ENCODE peak calls at places on chromosomes 7 and 10, in seven cellular contexts. F, M, I, V, B, A and Q are unnamed samples.

GRCh38 chr10:128062331-128062730 is 63.9 kb downstream of the MKI67 start:
- DNase-seq in F (no peak), V (no peak), I (no peak), B (no peak), A (no peak), M (no peak), Q (peak; percentile 51)

GRCh38 chr7:139153832-139154231 is 44.3 kb upstream of the ZC3HAV1 start:
- DNase-seq in B (no peak), I (no peak), F (peak; percentile 73), V (peak; percentile 37), M (no peak), A (no peak), Q (no peak)

GRCh38 chr7:152341039-152341913 is 94.5 kb downstream of the KMT2C start:
- DNase-seq in V (peak; percentile 70), F (peak; percentile 66), I (no peak), B (no peak), M (peak; percentile 53), A (no peak), Q (no peak)

GRCh38 chr7:129522971-129523340 is 20.6 kb downstream of the SMKR1 start:
- DNase-seq in I (no peak), F (no peak), M (no peak), V (no peak), A (no peak), B (no peak), Q (no peak)

GRCh38 chr7:55966851-55967250 is 2.5 kb downstream of the NIPSNAP2 start:
- DNase-seq in A (no peak), I (no peak), B (no peak), V (no peak), M (peak; percentile 59), F (no peak), Q (no peak)

GRCh38 chr7:2660359-2661095 is 27.5 kb upstream of the AMZ1 start:
- DNase-seq in V (no peak), B (no peak), A (no peak), F (no peak), M (no peak), I (no peak), Q (no peak)

GRCh38 chr7:47452715-47453092 is 129.2 kb downstream of the TNS3 start:
- DNase-seq in M (no peak), I (no peak), V (no peak), B (no peak), A (no peak), F (no peak), Q (no peak)

GRCh38 chr10:79472449-79472848 is 27.0 kb upstream of the ZCCHC24 start:
- DNase-seq in B (no peak), A (no peak), I (no peak), M (no peak), F (no peak), V (no peak), Q (no peak)

GRCh38 chr10:129744134-129744895 is 219.8 kb downstream of the EBF3 start:
- DNase-seq in I (no peak), B (no peak), A (no peak), M (no peak), F (no peak), V (no peak), Q (peak; percentile 11)

GRCh38 chr7:94420321-94420720 is 25.6 kb downstream of the COL1A2 start:
- DNase-seq in A (no peak), I (no peak), V (no peak), F (no peak), B (no peak), M (no peak), Q (no peak)

GRCh38 chr10:90417056-90417455 is 440.8 kb downstream of the HTR7 start:
- DNase-seq in A (no peak), B (no peak), M (no peak), F (peak; percentile 70), V (peak; percentile 48), I (no peak), Q (no peak)

GRCh38 chr10:78852856-78853255 is 215.9 kb upstream of the ZMIZ1 start:
- DNase-seq in A (no peak), F (peak; percentile 31), I (no peak), V (peak; percentile 19), M (peak; percentile 19), B (no peak), Q (peak; percentile 33)

GRCh38 chr7:6385909-6386560 is 61.7 kb downstream of the DAGLB start:
- DNase-seq in F (peak; percentile 28), M (no peak), V (no peak), B (no peak), A (no peak), I (no peak), Q (no peak)

GRCh38 chr7:47474211-47474936 is 107.5 kb downstream of the TNS3 start:
- DNase-seq in F (no peak), I (no peak), A (no peak), B (no peak), M (no peak), V (no peak), Q (no peak)

GRCh38 chr7:153190452-153190851 is 430.9 kb downstream of the ACTR3B start:
- DNase-seq in V (no peak), M (peak; percentile 32), F (no peak), A (no peak), I (no peak), B (no peak), Q (no peak)

GRCh38 chr10:104614245-104614831 is 26.8 kb upstream of the SORCS3 start:
- DNase-seq in B (no peak), M (no peak), V (peak; percentile 24), I (no peak), A (no peak), F (peak; percentile 59), Q (peak; percentile 46)

GRCh38 chr7:23357190-23358093 is 58.3 kb downstream of the MALSU1 start:
- DNase-seq in V (peak; percentile 42), I (no peak), A (no peak), M (peak; percentile 19), F (peak; percentile 89), B (no peak), Q (no peak)

GRCh38 chr10:100140070-100140469 is 45.8 kb downstream of the ERLIN1 start:
- DNase-seq in B (no peak), F (no peak), V (no peak), I (no peak), M (no peak), A (no peak), Q (no peak)

GRCh38 chr10:135601-136464 is 578 bp downstream of the ZMYND11 start:
- DNase-seq in A (peak; percentile 64), V (peak; percentile 25), F (peak; percentile 71), I (peak; percentile 47), B (no peak), M (peak; percentile 53), Q (peak; percentile 71)

GRCh38 chr10:112335104-112335840 is 38.6 kb upstream of the ACSL5 start:
- DNase-seq in I (no peak), M (no peak), B (no peak), F (peak; percentile 11), A (no peak), V (peak; percentile 28), Q (no peak)

GRCh38 chr7:27835408-27835807 is 95.4 kb downstream of the TAX1BP1 start:
- DNase-seq in V (no peak), I (no peak), B (no peak), M (no peak), A (no peak), F (no peak), Q (no peak)

GRCh38 chr7:97847791-97848190 is 24.4 kb downstream of the ASNS start:
- DNase-seq in I (no peak), F (no peak), M (no peak), V (no peak), A (no peak), B (no peak), Q (no peak)

GRCh38 chr7:42932861-42933591 is 850 bp downstream of the MRPL32 start:
- DNase-seq in B (no peak), M (peak; percentile 33), I (no peak), A (no peak), V (no peak), F (peak; percentile 43), Q (no peak)

GRCh38 chr10:94173594-94173993 is 179.9 kb downstream of the PLCE1 start:
- DNase-seq in B (no peak), I (no peak), M (no peak), F (no peak), A (no peak), V (no peak), Q (no peak)

GRCh38 chr7:137169282-137169698 is 174.2 kb downstream of the PTN start:
- DNase-seq in A (peak; percentile 26), V (peak; percentile 58), B (peak; percentile 24), M (peak; percentile 61), F (peak; percentile 68), I (peak; percentile 34), Q (no peak)

GRCh38 chr10:86439544-86439943 is 72.9 kb upstream of the GRID1 start:
- DNase-seq in I (no peak), V (peak; percentile 50), M (peak; percentile 10), B (no peak), F (peak; percentile 57), A (peak; percentile 21), Q (no peak)

GRCh38 chr7:130941322-130942210 is 207.6 kb upstream of the KLF14 start:
- DNase-seq in B (no peak), A (peak; percentile 22), F (peak; percentile 74), V (no peak), I (no peak), M (no peak), Q (no peak)

GRCh38 chr10:27100800-27101347 is 580 bp upstream of the ANKRD26 start:
- DNase-seq in M (no peak), V (no peak), F (no peak), B (no peak), A (no peak), I (no peak), Q (peak; percentile 52)

GRCh38 chr10:131806146-131806545 is 94.7 kb upstream of the PPP2R2D start:
- DNase-seq in I (no peak), B (no peak), A (no peak), V (no peak), M (no peak), F (no peak), Q (no peak)

GRCh38 chr10:103845983-103846382 is 9.4 kb downstream of the SH3PXD2A start:
- DNase-seq in B (no peak), I (no peak), M (no peak), V (no peak), F (no peak), A (no peak), Q (peak; percentile 62)

GRCh38 chr10:98331888-98332287 is 63.9 kb upstream of the LOXL4 start:
- DNase-seq in M (peak; percentile 17), A (no peak), I (no peak), F (peak; percentile 19), V (no peak), B (no peak), Q (peak; percentile 22)

GRCh38 chr7:74002474-74003017 is 25.4 kb upstream of the ELN start:
- DNase-seq in A (peak; percentile 64), F (peak; percentile 85), I (no peak), V (peak; percentile 58), M (no peak), B (no peak), Q (peak; percentile 61)

GRCh38 chr7:50769160-50769484 is 13.6 kb downstream of the GRB10 start:
- DNase-seq in F (no peak), I (no peak), V (no peak), M (no peak), A (no peak), B (no peak), Q (no peak)

GRCh38 chr10:124325998-124326636 is 92.6 kb downstream of the OAT start:
- DNase-seq in V (no peak), B (no peak), I (no peak), F (no peak), A (no peak), M (no peak), Q (no peak)

GRCh38 chr10:43251664-43252165 is 15.2 kb downstream of the RASGEF1A start:
- DNase-seq in A (no peak), B (no peak), F (no peak), M (no peak), V (no peak), I (peak; percentile 6), Q (no peak)

GRCh38 chr10:58892039-58892665 is 284.3 kb upstream of the PHYHIPL start:
- DNase-seq in B (no peak), V (no peak), I (no peak), F (no peak), M (no peak), A (no peak), Q (no peak)